ENCODE peak calls at places on chromosomes 4 and X, in ten cellular contexts. F, L, T, H, C, A, Y, K, Z and B are unnamed samples.

GRCh38 chrX:63503541-63503940 is 152.4 kb upstream of the SPIN4 start:
- DNase-seq in F (no peak), L (no peak), T (no peak), H (peak), C (no peak), A (peak), Y (no peak), K (no peak), Z (no peak), B (no peak)

GRCh38 chrX:24024819-24025740 is 1.9 kb downstream of the KLHL15 start:
- DNase-seq in F (peak), L (peak), T (peak), H (peak), C (peak), A (peak), Y (peak), K (peak), Z (peak), B (peak)

GRCh38 chr4:67575232-67575888 is 16.8 kb downstream of the STAP1 start:
- DNase-seq in F (no peak), L (no peak), T (no peak), H (no peak), C (no peak), A (no peak), Y (no peak), K (no peak), Z (no peak), B (peak)

GRCh38 chr4:41658106-41658505 is 90.4 kb downstream of the PHOX2B start:
- DNase-seq in F (no peak), L (no peak), T (no peak), H (no peak), C (no peak), A (no peak), Y (no peak), K (no peak), Z (no peak), B (no peak)

GRCh38 chrX:153741446-153741845 is 16.8 kb downstream of the ABCD1 start:
- DNase-seq in F (no peak), L (no peak), T (no peak), H (no peak), C (no peak), A (no peak), Y (no peak), K (no peak), Z (no peak), B (no peak)

GRCh38 chr4:55729306-55730142 is 90.1 kb upstream of the EXOC1L start:
- DNase-seq in F (no peak), L (no peak), T (no peak), H (no peak), C (no peak), A (no peak), Y (no peak), K (no peak), Z (no peak), B (no peak)

GRCh38 chrX:116873678-116874077 is 410.9 kb upstream of the CT83 start:
- DNase-seq in F (no peak), L (no peak), T (no peak), H (no peak), C (no peak), A (no peak), Y (no peak), K (no peak), Z (no peak), B (no peak)

GRCh38 chr4:147927377-147928137 is 195.7 kb downstream of the ARHGAP10 start:
- DNase-seq in F (no peak), L (no peak), T (no peak), H (peak), C (no peak), A (peak), Y (no peak), K (no peak), Z (no peak), B (peak)

GRCh38 chr4:180967936-180968335 is 1275.3 kb upstream of the TENM3 start:
- DNase-seq in F (no peak), L (no peak), T (no peak), H (no peak), C (no peak), A (no peak), Y (no peak), K (no peak), Z (no peak), B (no peak)

GRCh38 chr4:58144721-58145120 is 1034.5 kb upstream of the IGFBP7 start:
- DNase-seq in F (no peak), L (no peak), T (no peak), H (no peak), C (no peak), A (no peak), Y (no peak), K (no peak), Z (no peak), B (no peak)

GRCh38 chr4:26459756-26460530 is 30.3 kb downstream of the CCKAR start:
- DNase-seq in F (no peak), L (no peak), T (no peak), H (peak), C (no peak), A (no peak), Y (no peak), K (no peak), Z (no peak), B (no peak)

GRCh38 chr4:2886161-2886560 is 42.5 kb downstream of the ADD1 start:
- DNase-seq in F (no peak), L (no peak), T (no peak), H (no peak), C (no peak), A (no peak), Y (no peak), K (no peak), Z (no peak), B (no peak)

GRCh38 chr4:182318256-182318655 is 75.1 kb downstream of the TENM3 start:
- DNase-seq in F (no peak), L (no peak), T (no peak), H (peak), C (no peak), A (no peak), Y (no peak), K (no peak), Z (no peak), B (no peak)

DNA sequence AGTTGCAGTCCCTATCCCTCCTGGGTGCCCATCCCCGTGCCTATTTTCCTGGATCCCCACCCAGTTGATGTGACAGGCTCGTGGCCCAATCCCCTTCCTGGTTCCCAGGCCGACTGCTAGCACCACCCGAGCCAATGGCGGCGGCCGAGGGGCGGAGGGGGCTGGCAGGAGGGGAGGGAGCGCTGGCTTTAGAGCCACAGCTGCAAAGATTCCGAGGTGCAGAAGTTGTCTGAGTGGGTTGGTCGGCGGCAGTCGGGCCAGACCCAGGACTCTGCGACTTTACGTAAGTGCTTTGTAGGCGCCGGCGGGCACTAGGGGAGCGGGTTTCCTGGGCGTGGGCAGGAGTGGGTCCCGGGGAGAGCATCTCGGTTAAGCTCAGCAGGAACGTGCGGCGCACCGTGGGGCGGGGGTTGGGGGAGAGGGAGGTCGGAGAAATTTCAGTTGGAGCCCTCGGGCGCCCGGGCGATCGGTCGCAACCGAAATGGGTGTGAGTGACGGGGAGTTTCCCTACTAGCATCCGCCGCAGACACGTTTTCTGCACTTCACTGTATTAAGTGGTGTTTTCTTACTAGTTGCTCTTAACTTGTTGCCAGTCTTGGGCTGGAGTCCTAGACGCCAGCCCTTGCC is at the start of gene PLS3:
- DNase-seq in F (peak), L (peak), T (peak), H (peak), C (peak), A (peak), Y (peak), K (peak), Z (peak), B (peak)
- TF ChIP-seq POLR2A in F (peak), L (no peak), T (no peak), H (peak), C (peak), A (peak), Y (peak), K (peak), Z (peak), B (peak)

GRCh38 chr4:1870578-1871443 is at the start of gene NSD2:
- DNase-seq in F (peak), L (peak), T (no peak), H (peak), C (peak), A (peak), Y (peak), K (peak), Z (peak), B (peak)
- TF ChIP-seq POLR2A in F (peak), L (no peak), T (no peak), H (peak), C (peak), A (peak), Y (peak), K (peak), Z (peak), B (peak)

GRCh38 chr4:112276113-112276512 is 9.6 kb downstream of the TIFA start:
- DNase-seq in F (no peak), L (no peak), T (no peak), H (no peak), C (no peak), A (no peak), Y (no peak), K (no peak), Z (no peak), B (no peak)

GRCh38 chr4:112272292-112272691 is 13.4 kb downstream of the TIFA start:
- DNase-seq in F (no peak), L (no peak), T (no peak), H (no peak), C (no peak), A (no peak), Y (no peak), K (no peak), Z (no peak), B (no peak)

GRCh38 chr4:112277705-112278448 is 7.8 kb downstream of the TIFA start:
- DNase-seq in F (no peak), L (no peak), T (no peak), H (no peak), C (no peak), A (no peak), Y (no peak), K (no peak), Z (no peak), B (peak)

GRCh38 chr4:112277220-112277619 is 8.5 kb downstream of the TIFA start:
- DNase-seq in F (no peak), L (no peak), T (no peak), H (no peak), C (no peak), A (no peak), Y (no peak), K (no peak), Z (no peak), B (peak)

GRCh38 chr4:112274959-112275358 is 10.7 kb downstream of the TIFA start:
- DNase-seq in F (no peak), L (no peak), T (no peak), H (no peak), C (no peak), A (no peak), Y (no peak), K (no peak), Z (no peak), B (no peak)
- TF ChIP-seq POLR2A in F (no peak), L (no peak), T (no peak), H (no peak), C (no peak), A (no peak), Y (no peak), K (no peak), Z (no peak), B (no peak)

GRCh38 chrX:15483897-15484296 is 9.2 kb downstream of the PIR start:
- DNase-seq in F (no peak), L (no peak), T (no peak), H (no peak), C (no peak), A (no peak), Y (no peak), K (no peak), Z (no peak), B (no peak)
- TF ChIP-seq POLR2A in F (no peak), L (no peak), T (no peak), H (no peak), C (no peak), A (no peak), Y (no peak), K (no peak), Z (no peak), B (no peak)

GRCh38 chrX:49268702-49269009 is 937 bp upstream of the PPP1R3F start:
- DNase-seq in F (no peak), L (no peak), T (no peak), H (no peak), C (no peak), A (no peak), Y (no peak), K (no peak), Z (no peak), B (no peak)

GRCh38 chrX:49271341-49271740 is 1.7 kb downstream of the PPP1R3F start:
- DNase-seq in F (no peak), L (no peak), T (no peak), H (no peak), C (no peak), A (no peak), Y (no peak), K (no peak), Z (no peak), B (peak)

GRCh38 chrX:49270249-49270921 is 792 bp downstream of the PPP1R3F start:
- DNase-seq in F (no peak), L (no peak), T (no peak), H (no peak), C (no peak), A (no peak), Y (no peak), K (no peak), Z (no peak), B (no peak)

GRCh38 chrX:49269010-49269767 is 404 bp upstream of the PPP1R3F start:
- DNase-seq in F (peak), L (peak), T (peak), H (peak), C (peak), A (peak), Y (peak), K (peak), Z (peak), B (peak)

DNA sequence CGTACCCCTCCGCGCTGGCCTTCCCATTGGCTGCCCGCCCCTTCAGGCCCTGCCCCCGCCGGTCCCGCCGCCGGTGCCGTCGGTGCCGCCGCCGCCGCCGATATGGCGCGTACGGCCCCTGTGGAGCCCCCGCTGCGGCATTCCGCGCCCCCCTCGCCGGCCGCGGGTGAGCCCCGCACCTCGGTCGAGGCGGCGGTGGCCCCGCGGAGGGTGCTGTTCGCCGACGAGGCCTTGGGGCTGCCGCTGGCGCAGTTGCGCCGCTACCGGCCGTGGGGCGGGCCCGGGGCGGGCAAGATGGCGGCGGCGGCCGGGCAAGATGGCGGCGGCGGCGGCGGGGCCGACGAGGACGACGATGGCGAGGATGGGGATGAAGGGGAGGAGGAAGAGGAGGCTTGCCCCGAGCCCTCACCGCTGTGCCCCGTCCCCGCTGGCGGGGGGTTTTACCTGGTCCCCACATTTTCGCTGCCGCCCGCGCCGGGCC is at the start of gene PPP1R3F:
- DNase-seq in F (no peak), L (no peak), T (no peak), H (no peak), C (no peak), A (peak), Y (no peak), K (no peak), Z (no peak), B (no peak)
- TF ChIP-seq POLR2A in F (no peak), L (no peak), T (peak), H (peak), C (peak), A (no peak), Y (peak), K (peak), Z (peak), B (peak)

GRCh38 chr4:168273838-168274237 is 44.7 kb downstream of the DDX60 start:
- DNase-seq in F (no peak), L (no peak), T (no peak), H (no peak), C (no peak), A (no peak), Y (no peak), K (no peak), Z (no peak), B (no peak)
- TF ChIP-seq POLR2A in F (no peak), L (no peak), T (no peak), H (no peak), C (no peak), A (no peak), Y (no peak), K (no peak), Z (no peak), B (no peak)